ENCODE peak calls at places on chromosomes 5 and 9, in five cellular contexts. One of them, this sample, is unnamed.

GRCh38 chr5:20353481-20353880 is 365.5 kb upstream of the CDH18 start:
- DNase-seq in stimulated activated CD4-positive, alpha-beta T cell treated with anti-CD3 and anti-CD28 coated beads, Interleukin-1b, Interleukin-23, amount 100 ng/mL, for 24 hours: no peak
- DNase-seq in hippocampal formation: no peak
- DNase-seq in GM03348: no peak
- DNase-seq in NCI-H1105: no peak
- DNase-seq in this sample: no peak

GRCh38 chr5:2441496-2442180 is 309.8 kb downstream of the IRX2 start:
- DNase-seq in stimulated activated CD4-positive, alpha-beta T cell treated with anti-CD3 and anti-CD28 coated beads, Interleukin-1b, Interleukin-23, amount 100 ng/mL, for 24 hours: no peak
- DNase-seq in GM03348: no peak
- DNase-seq in NCI-H1105: no peak
- DNase-seq in hippocampal formation: no peak
- DNase-seq in this sample: no peak

GRCh38 chr5:154755361-154756202 is at the start of gene LARP1:
- DNase-seq in hippocampal formation: no peak
- DNase-seq in GM03348: peak
- DNase-seq in stimulated activated CD4-positive, alpha-beta T cell treated with anti-CD3 and anti-CD28 coated beads, Interleukin-1b, Interleukin-23, amount 100 ng/mL, for 24 hours: peak
- DNase-seq in NCI-H1105: peak
- DNase-seq in this sample: no peak

GRCh38 chr9:109976328-109976702 is 196.3 kb downstream of the PALM2AKAP2 start:
- DNase-seq in NCI-H1105: no peak
- DNase-seq in stimulated activated CD4-positive, alpha-beta T cell treated with anti-CD3 and anti-CD28 coated beads, Interleukin-1b, Interleukin-23, amount 100 ng/mL, for 24 hours: no peak
- DNase-seq in GM03348: no peak
- DNase-seq in hippocampal formation: no peak
- DNase-seq in this sample: no peak

GRCh38 chr9:92728831-92729734 is 35.5 kb downstream of the BICD2 start:
- DNase-seq in NCI-H1105: no peak
- DNase-seq in hippocampal formation: peak
- DNase-seq in stimulated activated CD4-positive, alpha-beta T cell treated with anti-CD3 and anti-CD28 coated beads, Interleukin-1b, Interleukin-23, amount 100 ng/mL, for 24 hours: no peak
- DNase-seq in GM03348: peak
- DNase-seq in this sample: no peak

GRCh38 chr9:128479262-128479661 is 23.5 kb downstream of the ODF2 start:
- DNase-seq in NCI-H1105: no peak
- DNase-seq in stimulated activated CD4-positive, alpha-beta T cell treated with anti-CD3 and anti-CD28 coated beads, Interleukin-1b, Interleukin-23, amount 100 ng/mL, for 24 hours: no peak
- DNase-seq in GM03348: no peak
- DNase-seq in hippocampal formation: no peak
- DNase-seq in this sample: no peak

GRCh38 chr5:177603631-177604030 is 3.7 kb downstream of the B4GALT7 start:
- DNase-seq in NCI-H1105: no peak
- DNase-seq in hippocampal formation: no peak
- DNase-seq in GM03348: no peak
- DNase-seq in stimulated activated CD4-positive, alpha-beta T cell treated with anti-CD3 and anti-CD28 coated beads, Interleukin-1b, Interleukin-23, amount 100 ng/mL, for 24 hours: no peak
- DNase-seq in this sample: no peak

GRCh38 chr5:132771559-132771998 is 5.5 kb downstream of the SEPTIN8 start:
- DNase-seq in stimulated activated CD4-positive, alpha-beta T cell treated with anti-CD3 and anti-CD28 coated beads, Interleukin-1b, Interleukin-23, amount 100 ng/mL, for 24 hours: no peak
- DNase-seq in hippocampal formation: no peak
- DNase-seq in GM03348: peak
- DNase-seq in NCI-H1105: no peak
- DNase-seq in this sample: no peak

GRCh38 chr9:128593039-128593438 is 40.7 kb downstream of the SPTAN1 start:
- DNase-seq in stimulated activated CD4-positive, alpha-beta T cell treated with anti-CD3 and anti-CD28 coated beads, Interleukin-1b, Interleukin-23, amount 100 ng/mL, for 24 hours: no peak
- DNase-seq in NCI-H1105: no peak
- DNase-seq in hippocampal formation: no peak
- DNase-seq in GM03348: no peak
- DNase-seq in this sample: no peak

GRCh38 chr5:23389543-23390215 is 117.7 kb upstream of the PRDM9 start:
- DNase-seq in GM03348: no peak
- DNase-seq in hippocampal formation: peak
- DNase-seq in stimulated activated CD4-positive, alpha-beta T cell treated with anti-CD3 and anti-CD28 coated beads, Interleukin-1b, Interleukin-23, amount 100 ng/mL, for 24 hours: no peak
- DNase-seq in NCI-H1105: peak
- DNase-seq in this sample: no peak

GRCh38 chr5:175520321-175520720 is 42.0 kb downstream of the SFXN1 start:
- DNase-seq in stimulated activated CD4-positive, alpha-beta T cell treated with anti-CD3 and anti-CD28 coated beads, Interleukin-1b, Interleukin-23, amount 100 ng/mL, for 24 hours: peak
- DNase-seq in hippocampal formation: no peak
- DNase-seq in GM03348: no peak
- DNase-seq in NCI-H1105: no peak
- DNase-seq in this sample: no peak

GRCh38 chr5:135394095-135394494 is 4.9 kb downstream of the MACROH2A1 start:
- DNase-seq in hippocampal formation: no peak
- DNase-seq in stimulated activated CD4-positive, alpha-beta T cell treated with anti-CD3 and anti-CD28 coated beads, Interleukin-1b, Interleukin-23, amount 100 ng/mL, for 24 hours: no peak
- DNase-seq in NCI-H1105: no peak
- DNase-seq in GM03348: no peak
- DNase-seq in this sample: no peak

GRCh38 chr5:150789943-150790611 is 11.5 kb downstream of the SMIM3 start:
- DNase-seq in GM03348: peak
- DNase-seq in NCI-H1105: no peak
- DNase-seq in hippocampal formation: no peak
- DNase-seq in stimulated activated CD4-positive, alpha-beta T cell treated with anti-CD3 and anti-CD28 coated beads, Interleukin-1b, Interleukin-23, amount 100 ng/mL, for 24 hours: peak
- DNase-seq in this sample: peak

GRCh38 chr5:54148062-54148461 is 162.3 kb downstream of the ARL15 start:
- DNase-seq in GM03348: peak
- DNase-seq in NCI-H1105: no peak
- DNase-seq in stimulated activated CD4-positive, alpha-beta T cell treated with anti-CD3 and anti-CD28 coated beads, Interleukin-1b, Interleukin-23, amount 100 ng/mL, for 24 hours: no peak
- DNase-seq in hippocampal formation: no peak
- DNase-seq in this sample: no peak

GRCh38 chr5:177501874-177502678 is 4.7 kb upstream of the PDLIM7 start:
- DNase-seq in GM03348: no peak
- DNase-seq in hippocampal formation: no peak
- DNase-seq in NCI-H1105: no peak
- DNase-seq in stimulated activated CD4-positive, alpha-beta T cell treated with anti-CD3 and anti-CD28 coated beads, Interleukin-1b, Interleukin-23, amount 100 ng/mL, for 24 hours: no peak
- DNase-seq in this sample: no peak

GRCh38 chr5:132506094-132506692 is 15.6 kb upstream of the IRF1 start:
- DNase-seq in NCI-H1105: no peak
- DNase-seq in stimulated activated CD4-positive, alpha-beta T cell treated with anti-CD3 and anti-CD28 coated beads, Interleukin-1b, Interleukin-23, amount 100 ng/mL, for 24 hours: no peak
- DNase-seq in hippocampal formation: peak
- DNase-seq in GM03348: peak
- DNase-seq in this sample: no peak

GRCh38 chr5:138653502-138653901 is 78.3 kb upstream of the HSPA9 start:
- DNase-seq in GM03348: no peak
- DNase-seq in stimulated activated CD4-positive, alpha-beta T cell treated with anti-CD3 and anti-CD28 coated beads, Interleukin-1b, Interleukin-23, amount 100 ng/mL, for 24 hours: no peak
- DNase-seq in NCI-H1105: no peak
- DNase-seq in hippocampal formation: peak
- DNase-seq in this sample: no peak

GRCh38 chr5:107524111-107524510 is 146.6 kb downstream of the EFNA5 start:
- DNase-seq in hippocampal formation: no peak
- DNase-seq in GM03348: no peak
- DNase-seq in stimulated activated CD4-positive, alpha-beta T cell treated with anti-CD3 and anti-CD28 coated beads, Interleukin-1b, Interleukin-23, amount 100 ng/mL, for 24 hours: no peak
- DNase-seq in NCI-H1105: no peak
- DNase-seq in this sample: no peak

GRCh38 chr5:24906689-24907088 is 261.9 kb upstream of the CDH10 start:
- DNase-seq in stimulated activated CD4-positive, alpha-beta T cell treated with anti-CD3 and anti-CD28 coated beads, Interleukin-1b, Interleukin-23, amount 100 ng/mL, for 24 hours: no peak
- DNase-seq in GM03348: no peak
- DNase-seq in hippocampal formation: no peak
- DNase-seq in NCI-H1105: no peak
- DNase-seq in this sample: no peak

GRCh38 chr5:132272341-132273210 is 15.1 kb downstream of the PDLIM4 start:
- DNase-seq in NCI-H1105: peak
- DNase-seq in hippocampal formation: peak
- DNase-seq in GM03348: peak
- DNase-seq in stimulated activated CD4-positive, alpha-beta T cell treated with anti-CD3 and anti-CD28 coated beads, Interleukin-1b, Interleukin-23, amount 100 ng/mL, for 24 hours: peak
- DNase-seq in this sample: peak

GRCh38 chr5:16936150-16937022 is at the start of gene MYO10:
- DNase-seq in NCI-H1105: peak
- DNase-seq in GM03348: peak
- DNase-seq in stimulated activated CD4-positive, alpha-beta T cell treated with anti-CD3 and anti-CD28 coated beads, Interleukin-1b, Interleukin-23, amount 100 ng/mL, for 24 hours: peak
- DNase-seq in hippocampal formation: no peak
- DNase-seq in this sample: peak

GRCh38 chr5:127930311-127930710 is 153.3 kb upstream of the SLC12A2 start:
- DNase-seq in stimulated activated CD4-positive, alpha-beta T cell treated with anti-CD3 and anti-CD28 coated beads, Interleukin-1b, Interleukin-23, amount 100 ng/mL, for 24 hours: no peak
- DNase-seq in hippocampal formation: no peak
- DNase-seq in NCI-H1105: no peak
- DNase-seq in GM03348: peak
- DNase-seq in this sample: no peak

GRCh38 chr9:93826209-93826608 is 128.9 kb downstream of the BARX1 start:
- DNase-seq in GM03348: peak
- DNase-seq in stimulated activated CD4-positive, alpha-beta T cell treated with anti-CD3 and anti-CD28 coated beads, Interleukin-1b, Interleukin-23, amount 100 ng/mL, for 24 hours: peak
- DNase-seq in NCI-H1105: no peak
- DNase-seq in hippocampal formation: no peak
- DNase-seq in this sample: no peak

This sample was measured in ureter.